ENCODE peak calls at places on chromosomes 12 and 14, in eight cellular contexts. B is pancreas, N is dorsolateral prefrontal cortex, K is cardiac muscle cell, V is AG04450, C is sigmoid colon, J is ovary, L is Panc1. M is an unnamed sample.

GRCh38 chr12:24436667-24437066 is 487.2 kb upstream of the SOX5 start:
- DNase-seq in L (no peak), B (no peak), N (no peak), C (no peak), J (no peak), V (no peak), K (no peak), M (no peak)

GRCh38 chr14:35821546-35822411 is 4.4 kb upstream of the BRMS1L start:
- DNase-seq in N (no peak), L (peak; percentile 52), V (no peak), C (no peak), K (peak; percentile 43), J (no peak), B (no peak), M (no peak)

GRCh38 chr12:132150780-132151144 is 6.5 kb downstream of the NOC4L start:
- DNase-seq in V (no peak), J (no peak), L (no peak), C (peak; percentile 59), K (no peak), N (no peak), B (peak; percentile 47), M (peak; percentile 0)

GRCh38 chr12:948238-948637 is 1.3 kb downstream of the RAD52 start:
- DNase-seq in C (no peak), J (no peak), V (no peak), L (no peak), K (no peak), B (no peak), N (no peak), M (peak; percentile 25)

GRCh38 chr12:52217223-52217622 is 15.8 kb upstream of the KRT7 start:
- DNase-seq in C (peak; percentile 68), B (peak; percentile 91), K (no peak), N (no peak), V (no peak), J (peak; percentile 12), L (no peak), M (peak; percentile 100)

GRCh38 chr12:7374423-7375144 is 69.4 kb downstream of the CD163L1 start:
- DNase-seq in L (peak; percentile 15), N (no peak), C (peak; percentile 61), V (no peak), B (peak; percentile 71), K (peak; percentile 44), J (no peak), M (peak; percentile 3)

GRCh38 chr12:81252228-81252627 is 174.3 kb downstream of the ACSS3 start:
- DNase-seq in B (no peak), C (no peak), K (no peak), V (no peak), L (no peak), J (no peak), N (no peak), M (no peak)

GRCh38 chr14:91395998-91396660 is 21.5 kb downstream of the CCDC88C start:
- DNase-seq in N (no peak), V (no peak), C (no peak), J (no peak), K (no peak), B (no peak), L (no peak), M (no peak)

GRCh38 chr12:109222496-109222895 is 86.6 kb downstream of the FOXN4 start:
- DNase-seq in B (no peak), K (no peak), N (no peak), J (no peak), V (no peak), C (no peak), L (no peak), M (no peak)

GRCh38 chr14:88518592-88519512 is 36.0 kb downstream of the PTPN21 start:
- DNase-seq in V (peak; percentile 36), K (no peak), C (no peak), B (no peak), L (no peak), J (no peak), N (no peak), M (no peak)

GRCh38 chr14:23454445-23454856 is 15.1 kb upstream of the NGDN start:
- DNase-seq in K (no peak), V (no peak), N (no peak), C (no peak), J (no peak), B (no peak), L (no peak), M (no peak)

GRCh38 chr12:107328442-107329133 is 235.2 kb upstream of the CRY1 start:
- DNase-seq in N (no peak), B (no peak), K (peak; percentile 7), L (no peak), C (no peak), J (no peak), V (no peak), M (no peak)

GRCh38 chr14:63435838-63436237 is 107.3 kb downstream of the PPP2R5E start:
- DNase-seq in C (peak; percentile 94), L (no peak), B (peak; percentile 60), V (peak; percentile 76), K (no peak), J (peak; percentile 83), N (peak; percentile 66), M (peak; percentile 81)

GRCh38 chr14:24051162-24051788 is 534 bp upstream of the CARMIL3 start:
- DNase-seq in K (peak; percentile 7), V (no peak), L (no peak), J (peak; percentile 21), N (no peak), B (no peak), C (peak; percentile 68), M (peak; percentile 23)

GRCh38 chr14:66572836-66573235 is 64.9 kb downstream of the GPHN start:
- DNase-seq in J (no peak), C (no peak), K (no peak), L (no peak), B (no peak), N (no peak), V (no peak), M (no peak)

GRCh38 chr12:54439096-54439495 is 20.0 kb upstream of the ITGA5 start:
- DNase-seq in J (no peak), B (no peak), V (no peak), L (no peak), N (no peak), C (no peak), K (no peak), M (peak; percentile 70)

GRCh38 chr14:54172562-54172961 is 215.9 kb upstream of the BMP4 start:
- DNase-seq in B (no peak), V (no peak), C (no peak), J (no peak), N (no peak), L (no peak), K (no peak), M (no peak)

GRCh38 chr14:54170301-54170700 is 213.7 kb upstream of the BMP4 start:
- DNase-seq in N (no peak), V (no peak), L (no peak), K (no peak), C (no peak), B (no peak), J (no peak), M (no peak)

GRCh38 chr14:54173782-54174181 is 217.2 kb upstream of the BMP4 start:
- DNase-seq in J (no peak), B (no peak), V (no peak), K (no peak), C (no peak), N (no peak), L (no peak), M (no peak)

GRCh38 chr14:54174437-54174836 is 217.8 kb upstream of the BMP4 start:
- DNase-seq in V (no peak), C (no peak), K (no peak), N (no peak), L (no peak), J (no peak), B (no peak), M (no peak)

DNA sequence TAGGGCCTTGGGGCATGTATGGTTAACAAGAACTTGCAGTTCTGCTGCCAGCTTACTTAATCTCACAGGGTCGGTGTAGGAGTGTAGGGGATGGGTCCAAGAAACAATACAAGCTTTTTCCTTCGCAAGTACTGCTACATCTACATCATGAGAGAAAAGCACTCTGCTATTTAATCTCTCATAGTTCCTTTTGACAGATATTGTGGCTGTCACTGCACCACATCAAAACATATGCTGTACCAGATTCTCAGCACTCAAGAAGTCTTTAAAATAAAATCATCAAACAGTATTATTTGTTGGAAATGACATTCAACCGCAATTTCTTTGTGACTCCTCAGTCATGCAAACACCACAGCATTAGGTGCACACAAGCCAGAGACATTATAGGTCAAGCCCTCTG is 215.5 kb upstream of the BMP4 start:
- DNase-seq in K (no peak), B (no peak), L (no peak), V (no peak), C (no peak), N (no peak), J (no peak), M (no peak)
- H3K27ac ChIP-seq in K (no peak overlapping the region), B (no peak overlapping the region), L (no peak overlapping the region), V (no peak overlapping the region), C (no peak overlapping the region), N (no peak overlapping the region), J (no peak overlapping the region), M (no peak overlapping the region)

DNA sequence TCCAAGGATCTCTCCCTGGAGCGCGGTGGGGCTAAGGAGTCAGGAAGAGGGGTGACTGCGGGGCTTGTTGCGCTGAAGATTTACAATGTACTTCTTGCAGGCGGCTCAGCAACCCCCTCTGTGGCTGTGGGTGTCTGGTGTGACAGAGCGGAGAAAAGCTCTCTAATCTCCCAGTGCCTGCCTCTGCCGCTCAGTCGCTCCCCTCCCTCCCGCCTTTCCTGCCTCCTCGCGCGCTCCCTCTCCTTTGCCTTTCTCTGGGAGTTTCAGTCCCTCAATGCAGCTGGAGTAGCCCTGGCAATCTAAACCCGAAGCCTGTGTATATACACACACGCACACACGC is 799 bp upstream of the TRHDE start:
- DNase-seq in K (peak; percentile 66), N (peak; percentile 36), B (no peak), J (peak; percentile 51), V (no peak), C (no peak), L (no peak), M (no peak)
- H3K27me3 ChIP-seq in K (peaks cover 70% of the 10 kb centered on the region), N (peaks cover 9% of the 10 kb centered on the region), B (no peaks in the 10 kb centered on the region), J (no peaks in the 10 kb centered on the region), V (no peaks in the 10 kb centered on the region), C (peaks cover 16% of the 10 kb centered on the region), L (peaks cover 52% of the 10 kb centered on the region), M (peaks cover 9% of the 10 kb centered on the region)

DNA sequence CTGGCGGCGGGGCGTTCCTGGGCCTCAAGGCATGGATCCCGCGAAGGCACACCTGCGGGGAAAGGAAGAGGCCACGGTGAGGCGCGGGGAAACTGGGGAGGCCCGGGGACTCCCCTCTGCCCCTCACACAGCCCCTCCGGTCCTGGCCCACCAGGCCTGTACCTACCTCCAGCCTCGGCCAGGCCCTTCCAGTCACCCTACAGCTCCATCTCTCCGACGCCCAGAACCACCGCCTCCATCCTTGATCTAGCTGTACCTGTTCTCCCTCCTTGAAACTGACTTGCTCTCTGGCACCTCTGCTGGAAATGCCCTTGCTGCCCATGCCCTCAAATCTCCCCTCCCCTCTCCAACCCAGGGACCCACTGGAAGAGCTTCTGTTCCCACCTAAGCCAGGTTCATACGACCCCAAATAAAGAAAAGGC is 1.7 kb downstream of the ANKRD9 start:
- DNase-seq in B (no peak), L (no peak), J (no peak), V (no peak), K (no peak), C (no peak), N (no peak), M (no peak)
- TF ChIP-seq CTCF in B (no peak), L (no peak), J (no peak), V (no peak), K (no peak), C (no peak), N (no peak), M (no peak)

DNA sequence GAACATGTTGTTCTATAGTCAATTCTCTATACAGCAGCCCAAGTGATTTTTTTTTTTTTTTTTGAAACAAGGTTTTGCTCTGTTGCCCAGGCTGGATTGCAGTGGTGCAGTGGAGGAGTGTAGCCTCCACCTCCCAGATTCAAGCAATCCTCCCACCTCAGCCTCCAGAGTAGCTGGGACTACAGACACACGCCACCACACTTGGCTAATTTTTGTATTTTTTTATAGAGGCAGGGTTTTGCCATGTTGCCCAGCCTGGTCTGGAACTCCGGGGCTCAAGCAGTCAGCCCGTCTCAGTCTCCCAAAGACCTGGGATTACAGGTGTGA is 111.8 kb downstream of the DPF3 start:
- DNase-seq in V (no peak), K (no peak), J (no peak), C (no peak), L (no peak), N (no peak), B (no peak), M (no peak)
- H3K27ac ChIP-seq in V (peak overlapping the region; percentile 63), K (peak overlapping the region; percentile 52), J (no peak overlapping the region), C (no peak overlapping the region), L (no peak overlapping the region), N (no peak overlapping the region), B (no peak overlapping the region), M (no peak overlapping the region)

M was measured in thyroid gland.